ENCODE peak calls at places on chromosomes 16 and 17, in nine cellular contexts. One of them, this sample, is unnamed.

GRCh38 chr17:79036609-79037008 is 12.6 kb downstream of the C1QTNF1 start:
- DNase-seq in substantia nigra: no peak
- DNase-seq in esophagus muscularis mucosa: no peak
- DNase-seq in heart left ventricle: no peak
- DNase-seq in ovary: no peak
- DNase-seq in PC-3: peak
- DNase-seq in suprapubic skin: no peak
- DNase-seq in tibial nerve: no peak
- DNase-seq in dorsolateral prefrontal cortex: no peak
- DNase-seq in this sample: peak

GRCh38 chr17:40490289-40490853 is 11.1 kb downstream of the TNS4 start:
- DNase-seq in substantia nigra: peak
- DNase-seq in esophagus muscularis mucosa: no peak
- DNase-seq in heart left ventricle: peak
- DNase-seq in ovary: peak
- DNase-seq in PC-3: peak
- DNase-seq in suprapubic skin: no peak
- DNase-seq in tibial nerve: peak
- DNase-seq in dorsolateral prefrontal cortex: peak
- DNase-seq in this sample: peak

GRCh38 chr17:40548982-40549680 is 16.1 kb downstream of the CCR7 start:
- DNase-seq in substantia nigra: no peak
- DNase-seq in esophagus muscularis mucosa: peak
- DNase-seq in heart left ventricle: no peak
- DNase-seq in ovary: peak
- DNase-seq in PC-3: peak
- DNase-seq in suprapubic skin: peak
- DNase-seq in tibial nerve: peak
- DNase-seq in dorsolateral prefrontal cortex: no peak
- DNase-seq in this sample: no peak

GRCh38 chr17:47744168-47745036 is 11.4 kb downstream of the TBX21 start:
- DNase-seq in substantia nigra: no peak
- DNase-seq in esophagus muscularis mucosa: no peak
- DNase-seq in heart left ventricle: no peak
- DNase-seq in ovary: no peak
- DNase-seq in PC-3: no peak
- DNase-seq in suprapubic skin: peak
- DNase-seq in tibial nerve: no peak
- DNase-seq in dorsolateral prefrontal cortex: no peak
- DNase-seq in this sample: no peak

GRCh38 chr16:76222853-76223252 is 54.3 kb upstream of the CNTNAP4 start:
- DNase-seq in substantia nigra: no peak
- DNase-seq in esophagus muscularis mucosa: no peak
- DNase-seq in heart left ventricle: no peak
- DNase-seq in ovary: no peak
- DNase-seq in PC-3: no peak
- DNase-seq in suprapubic skin: no peak
- DNase-seq in tibial nerve: no peak
- DNase-seq in dorsolateral prefrontal cortex: no peak
- DNase-seq in this sample: no peak

GRCh38 chr16:64094170-64094960 is 1027.5 kb downstream of the CDH11 start:
- DNase-seq in substantia nigra: no peak
- DNase-seq in esophagus muscularis mucosa: no peak
- DNase-seq in heart left ventricle: no peak
- DNase-seq in ovary: no peak
- DNase-seq in PC-3: no peak
- DNase-seq in suprapubic skin: no peak
- DNase-seq in tibial nerve: no peak
- DNase-seq in dorsolateral prefrontal cortex: no peak
- DNase-seq in this sample: no peak

GRCh38 chr16:25922438-25922837 is 230.7 kb downstream of the HS3ST4 start:
- DNase-seq in substantia nigra: no peak
- DNase-seq in esophagus muscularis mucosa: no peak
- DNase-seq in heart left ventricle: no peak
- DNase-seq in ovary: no peak
- DNase-seq in PC-3: no peak
- DNase-seq in suprapubic skin: no peak
- DNase-seq in tibial nerve: no peak
- DNase-seq in dorsolateral prefrontal cortex: no peak
- DNase-seq in this sample: no peak

GRCh38 chr16:85711982-85712587 is 23.3 kb upstream of the GINS2 start:
- DNase-seq in substantia nigra: no peak
- DNase-seq in esophagus muscularis mucosa: no peak
- DNase-seq in heart left ventricle: no peak
- DNase-seq in ovary: no peak
- DNase-seq in PC-3: no peak
- DNase-seq in suprapubic skin: no peak
- DNase-seq in tibial nerve: no peak
- DNase-seq in dorsolateral prefrontal cortex: no peak
- DNase-seq in this sample: no peak

GRCh38 chr17:17970699-17971430 is 1.3 kb downstream of the TOM1L2 start:
- DNase-seq in substantia nigra: no peak
- DNase-seq in esophagus muscularis mucosa: no peak
- DNase-seq in heart left ventricle: no peak
- DNase-seq in ovary: no peak
- DNase-seq in PC-3: peak
- DNase-seq in suprapubic skin: no peak
- DNase-seq in tibial nerve: no peak
- DNase-seq in dorsolateral prefrontal cortex: no peak
- DNase-seq in this sample: no peak
- H3K27ac ChIP-seq in substantia nigra: peak
- H3K27ac ChIP-seq in esophagus muscularis mucosa: peak
- H3K27ac ChIP-seq in heart left ventricle: peak
- H3K27ac ChIP-seq in ovary: no peak
- H3K27ac ChIP-seq in PC-3: peak
- H3K27ac ChIP-seq in suprapubic skin: peak
- H3K27ac ChIP-seq in tibial nerve: no peak
- H3K27ac ChIP-seq in dorsolateral prefrontal cortex: no peak
- H3K27ac ChIP-seq in this sample: peak

GRCh38 chr16:4495766-4496165 is 19.6 kb downstream of the HMOX2 start:
- DNase-seq in substantia nigra: no peak
- DNase-seq in esophagus muscularis mucosa: no peak
- DNase-seq in heart left ventricle: no peak
- DNase-seq in ovary: no peak
- DNase-seq in PC-3: peak
- DNase-seq in suprapubic skin: no peak
- DNase-seq in tibial nerve: no peak
- DNase-seq in dorsolateral prefrontal cortex: no peak
- DNase-seq in this sample: peak
- H3K27ac ChIP-seq in substantia nigra: no peak
- H3K27ac ChIP-seq in esophagus muscularis mucosa: no peak
- H3K27ac ChIP-seq in heart left ventricle: no peak
- H3K27ac ChIP-seq in ovary: no peak
- H3K27ac ChIP-seq in PC-3: peak
- H3K27ac ChIP-seq in suprapubic skin: no peak
- H3K27ac ChIP-seq in tibial nerve: no peak
- H3K27ac ChIP-seq in dorsolateral prefrontal cortex: no peak
- H3K27ac ChIP-seq in this sample: peak

DNA sequence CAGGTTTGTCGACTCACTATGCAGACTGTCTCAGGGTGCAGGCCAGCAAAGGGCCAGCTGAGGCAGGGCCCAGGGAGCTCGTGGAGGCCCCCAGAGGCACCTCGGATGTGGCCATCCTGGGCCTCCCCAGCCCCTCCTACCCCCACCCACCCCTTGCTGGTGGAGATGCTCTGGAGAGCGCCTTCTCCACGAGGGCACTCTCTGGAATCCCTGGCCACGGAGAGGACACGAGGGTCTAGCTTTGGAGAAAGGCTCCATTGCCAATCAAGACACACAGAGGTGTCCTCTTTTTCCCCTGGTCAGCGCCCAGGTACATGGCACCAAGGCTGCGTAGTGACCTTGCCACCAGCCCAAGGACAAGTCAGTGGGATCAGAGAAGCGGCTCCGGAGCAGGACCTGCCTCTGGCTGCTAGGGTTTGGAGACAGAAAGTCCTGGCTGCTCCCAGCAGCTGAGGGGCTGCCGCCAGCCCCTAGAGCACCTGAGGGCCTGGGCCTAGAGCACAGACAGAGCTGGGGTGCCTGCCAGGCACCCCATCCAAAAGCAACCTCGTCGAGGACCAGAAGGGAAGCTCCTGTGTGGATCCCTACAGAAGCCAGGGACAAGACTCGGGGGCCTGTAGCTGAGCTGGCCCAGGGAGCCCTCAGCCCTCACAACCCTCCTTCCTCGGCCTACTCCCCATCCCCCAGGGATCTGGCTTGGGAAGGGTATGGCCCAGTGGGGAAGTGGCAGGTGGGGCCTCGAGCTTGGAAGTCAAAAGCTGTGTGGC is 18.7 kb downstream of the ARL2BP start:
- DNase-seq in substantia nigra: no peak
- DNase-seq in esophagus muscularis mucosa: no peak
- DNase-seq in heart left ventricle: no peak
- DNase-seq in ovary: no peak
- DNase-seq in PC-3: no peak
- DNase-seq in suprapubic skin: no peak
- DNase-seq in tibial nerve: no peak
- DNase-seq in dorsolateral prefrontal cortex: no peak
- DNase-seq in this sample: no peak
- H3K27ac ChIP-seq in substantia nigra: peak
- H3K27ac ChIP-seq in esophagus muscularis mucosa: no peak
- H3K27ac ChIP-seq in heart left ventricle: no peak
- H3K27ac ChIP-seq in ovary: no peak
- H3K27ac ChIP-seq in PC-3: no peak
- H3K27ac ChIP-seq in suprapubic skin: peak
- H3K27ac ChIP-seq in tibial nerve: no peak
- H3K27ac ChIP-seq in dorsolateral prefrontal cortex: peak
- H3K27ac ChIP-seq in this sample: peak

DNA sequence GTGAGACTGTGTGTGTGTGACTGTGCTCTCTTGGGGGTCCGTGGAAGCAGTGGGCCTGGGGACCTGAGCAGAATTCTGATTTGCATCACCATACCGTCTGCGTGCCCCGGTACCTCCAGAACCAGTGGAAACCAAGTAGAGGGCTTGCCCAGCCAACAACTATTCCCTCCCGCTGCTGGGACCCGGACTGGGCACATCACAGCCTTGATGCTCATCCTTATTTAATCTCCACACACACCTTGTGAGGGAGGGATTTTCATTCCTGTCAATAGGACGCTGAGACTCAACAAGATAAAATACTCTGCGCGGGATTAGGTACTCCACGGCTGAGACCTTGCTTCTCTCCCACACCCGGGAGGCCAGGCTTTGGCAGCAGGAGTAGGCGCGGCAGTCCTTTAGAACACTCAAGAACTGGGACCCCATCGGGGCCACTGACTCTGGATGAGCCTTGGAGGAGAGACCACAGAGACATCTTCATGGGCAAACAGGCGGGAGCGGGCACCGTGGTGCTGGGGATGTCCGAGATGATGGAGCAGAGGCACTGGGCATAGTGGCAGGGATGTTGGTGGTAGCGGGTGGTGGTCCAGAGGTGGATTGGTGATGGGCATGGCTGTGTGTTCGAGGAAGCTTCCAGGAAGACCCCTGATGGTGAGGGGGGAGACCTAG is 208.0 kb downstream of the NTN1 start:
- DNase-seq in substantia nigra: no peak
- DNase-seq in esophagus muscularis mucosa: no peak
- DNase-seq in heart left ventricle: no peak
- DNase-seq in ovary: no peak
- DNase-seq in PC-3: no peak
- DNase-seq in suprapubic skin: no peak
- DNase-seq in tibial nerve: no peak
- DNase-seq in dorsolateral prefrontal cortex: no peak
- DNase-seq in this sample: no peak
- H3K27ac ChIP-seq in substantia nigra: no peak
- H3K27ac ChIP-seq in esophagus muscularis mucosa: peak
- H3K27ac ChIP-seq in heart left ventricle: no peak
- H3K27ac ChIP-seq in ovary: no peak
- H3K27ac ChIP-seq in PC-3: no peak
- H3K27ac ChIP-seq in suprapubic skin: no peak
- H3K27ac ChIP-seq in tibial nerve: no peak
- H3K27ac ChIP-seq in dorsolateral prefrontal cortex: no peak
- H3K27ac ChIP-seq in this sample: no peak

GRCh38 chr16:24670623-24671454 is 58.6 kb upstream of the TNRC6A start:
- DNase-seq in substantia nigra: peak
- DNase-seq in esophagus muscularis mucosa: peak
- DNase-seq in heart left ventricle: peak
- DNase-seq in ovary: peak
- DNase-seq in PC-3: peak
- DNase-seq in suprapubic skin: no peak
- DNase-seq in tibial nerve: peak
- DNase-seq in dorsolateral prefrontal cortex: peak
- DNase-seq in this sample: no peak
- H3K27ac ChIP-seq in substantia nigra: peak
- H3K27ac ChIP-seq in esophagus muscularis mucosa: peak
- H3K27ac ChIP-seq in heart left ventricle: peak
- H3K27ac ChIP-seq in ovary: no peak
- H3K27ac ChIP-seq in PC-3: no peak
- H3K27ac ChIP-seq in suprapubic skin: no peak
- H3K27ac ChIP-seq in tibial nerve: no peak
- H3K27ac ChIP-seq in dorsolateral prefrontal cortex: peak
- H3K27ac ChIP-seq in this sample: peak

GRCh38 chr16:30416624-30417298 is 9.4 kb downstream of the ZNF771 start:
- DNase-seq in substantia nigra: no peak
- DNase-seq in esophagus muscularis mucosa: no peak
- DNase-seq in heart left ventricle: no peak
- DNase-seq in ovary: no peak
- DNase-seq in PC-3: no peak
- DNase-seq in suprapubic skin: no peak
- DNase-seq in tibial nerve: no peak
- DNase-seq in dorsolateral prefrontal cortex: no peak
- DNase-seq in this sample: no peak
- H3K27ac ChIP-seq in substantia nigra: peak
- H3K27ac ChIP-seq in esophagus muscularis mucosa: peak
- H3K27ac ChIP-seq in heart left ventricle: peak
- H3K27ac ChIP-seq in ovary: no peak
- H3K27ac ChIP-seq in PC-3: no peak
- H3K27ac ChIP-seq in suprapubic skin: no peak
- H3K27ac ChIP-seq in tibial nerve: no peak
- H3K27ac ChIP-seq in dorsolateral prefrontal cortex: peak
- H3K27ac ChIP-seq in this sample: peak